ENCODE peak calls at places on chromosomes 5 and 9, in six cellular contexts. Z is kidney, D is GM23338, X is sigmoid colon, C is heart right ventricle, F is uterus. W is an unnamed sample. For H3K4me1, the result is how much of the 10 kb centered on the place peaks cover.

GRCh38 chr5:163571755-163572154 is 66.3 kb downstream of the MAT2B start:
- DNase-seq in Z (no peak), D (no peak), X (no peak), C (no peak), F (no peak), W (no peak)

GRCh38 chr9:119861801-119862200 is 492.6 kb upstream of the BRINP1 start:
- DNase-seq in Z (no peak), D (no peak), X (no peak), C (no peak), F (no peak), W (no peak)

GRCh38 chr5:174581483-174581882 is 142.9 kb upstream of the MSX2 start:
- DNase-seq in Z (no peak), D (peak), X (no peak), C (no peak), F (no peak), W (no peak)

GRCh38 chr9:70073756-70074155 is 30.1 kb downstream of the MAMDC2 start:
- DNase-seq in Z (no peak), D (no peak), X (no peak), C (no peak), F (peak), W (no peak)

GRCh38 chr5:136084698-136085097 is 47.9 kb upstream of the SMAD5 start:
- DNase-seq in Z (no peak), D (no peak), X (peak), C (peak), F (peak), W (no peak)

GRCh38 chr5:126645132-126645531 is 44.4 kb downstream of the PHAX start:
- DNase-seq in Z (no peak), D (no peak), X (no peak), C (no peak), F (no peak), W (no peak)

GRCh38 chr9:21964925-21965385 is 29.2 kb downstream of the CDKN2A start:
- DNase-seq in Z (peak), D (peak), X (peak), C (no peak), F (no peak), W (peak)

GRCh38 chr5:172229904-172230303 is 35.9 kb downstream of the EFCAB9 start:
- DNase-seq in Z (no peak), D (no peak), X (no peak), C (no peak), F (no peak), W (no peak)

GRCh38 chr9:6417186-6417585 is 4.2 kb downstream of the UHRF2 start:
- DNase-seq in Z (no peak), D (no peak), X (no peak), C (no peak), F (no peak), W (no peak)

GRCh38 chr5:96692436-96692835 is 30.3 kb downstream of the CAST start:
- DNase-seq in Z (no peak), D (no peak), X (no peak), C (no peak), F (no peak), W (no peak)

GRCh38 chr5:6576861-6577501 is 55.9 kb downstream of the NSUN2 start:
- DNase-seq in Z (no peak), D (peak), X (no peak), C (no peak), F (no peak), W (peak)

GRCh38 chr9:75200892-75201470 is 112.7 kb downstream of the OSTF1 start:
- DNase-seq in Z (no peak), D (peak), X (no peak), C (no peak), F (no peak), W (no peak)

GRCh38 chr9:130186051-130186450 is 13.8 kb downstream of the NCS1 start:
- DNase-seq in Z (no peak), D (no peak), X (peak), C (no peak), F (peak), W (no peak)

GRCh38 chr9:123327697-123328100 is 28.3 kb upstream of the CRB2 start:
- DNase-seq in Z (no peak), D (peak), X (no peak), C (no peak), F (no peak), W (peak)

GRCh38 chr5:55694152-55694830 is 17.8 kb downstream of the SLC38A9 start:
- DNase-seq in Z (no peak), D (peak), X (no peak), C (no peak), F (no peak), W (no peak)

GRCh38 chr5:179908528-179908927 is 831 bp upstream of the TBC1D9B start:
- DNase-seq in Z (peak), D (peak), X (no peak), C (no peak), F (no peak), W (no peak)

GRCh38 chr5:168374532-168374931 is 83.1 kb downstream of the WWC1 start:
- DNase-seq in Z (no peak), D (no peak), X (no peak), C (no peak), F (no peak), W (no peak)

GRCh38 chr9:120974181-120974580 is 47.6 kb upstream of the TRAF1 start:
- DNase-seq in Z (no peak), D (no peak), X (no peak), C (no peak), F (no peak), W (no peak)

GRCh38 chr5:34914671-34915138 is 599 bp downstream of the RAD1 start:
- DNase-seq in Z (peak), D (peak), X (peak), C (peak), F (peak), W (no peak)

GRCh38 chr5:89994266-89994665 is 415.3 kb downstream of the CETN3 start:
- DNase-seq in Z (no peak), D (no peak), X (no peak), C (no peak), F (no peak), W (no peak)

GRCh38 chr9:34552606-34552981 is 29.8 kb upstream of the ENHO start:
- DNase-seq in Z (peak), D (no peak), X (peak), C (no peak), F (no peak), W (no peak)

GRCh38 chr9:92638621-92639101 is 31.3 kb downstream of the IPPK start:
- DNase-seq in Z (no peak), D (no peak), X (peak), C (no peak), F (peak), W (no peak)

GRCh38 chr5:156675402-156675801 is 174.7 kb upstream of the PPP1R2B start:
- DNase-seq in Z (no peak), D (no peak), X (no peak), C (no peak), F (no peak), W (no peak)

GRCh38 chr5:145479271-145479670 is 355.9 kb downstream of the PRELID2 start:
- DNase-seq in Z (no peak), D (peak), X (no peak), C (no peak), F (no peak), W (no peak)

GRCh38 chr5:38938424-38938823 is 92.6 kb downstream of the OSMR start:
- DNase-seq in Z (no peak), D (no peak), X (no peak), C (no peak), F (no peak), W (no peak)

GRCh38 chr5:68730220-68731010 is 363.4 kb upstream of the SLC30A5 start:
- DNase-seq in Z (no peak), D (no peak), X (no peak), C (no peak), F (peak), W (no peak)

GRCh38 chr5:115551415-115551814 is 6.8 kb upstream of the FEM1C start:
- DNase-seq in Z (no peak), D (no peak), X (no peak), C (no peak), F (no peak), W (no peak)

GRCh38 chr9:81522721-81523551 is 166.4 kb downstream of the TLE1 start:
- DNase-seq in Z (no peak), D (peak), X (no peak), C (no peak), F (no peak), W (no peak)

GRCh38 chr5:180135128-180135955 is 63.8 kb upstream of the RNF130 start:
- DNase-seq in Z (peak), D (no peak), X (peak), C (no peak), F (peak), W (no peak)

GRCh38 chr9:133971121-133971951 is 20.8 kb downstream of the VAV2 start:
- DNase-seq in Z (peak), D (no peak), X (no peak), C (peak), F (no peak), W (no peak)
- H3K4me1 ChIP-seq in Z (under half), D (under half), X (under half), C (under half), F (under half), W (under half)

GRCh38 chr9:133003671-133004090 is 25.2 kb downstream of the GFI1B start:
- DNase-seq in Z (peak), D (peak), X (no peak), C (no peak), F (no peak), W (no peak)

GRCh38 chr9:133003071-133003461 is 24.6 kb downstream of the GFI1B start:
- DNase-seq in Z (peak), D (no peak), X (no peak), C (no peak), F (no peak), W (no peak)

GRCh38 chr9:132998861-132999635 is 20.6 kb downstream of the GFI1B start:
- DNase-seq in Z (peak), D (no peak), X (no peak), C (no peak), F (no peak), W (no peak)

GRCh38 chr9:133002147-133003070 is 23.9 kb downstream of the GFI1B start:
- DNase-seq in Z (peak), D (no peak), X (no peak), C (no peak), F (no peak), W (no peak)

GRCh38 chr9:133000842-133001241 is 22.3 kb downstream of the GFI1B start:
- DNase-seq in Z (no peak), D (peak), X (no peak), C (no peak), F (no peak), W (no peak)
- H3K4me3 ChIP-seq in Z (no peak), D (no peak), X (no peak), C (no peak), F (no peak), W (no peak)

GRCh38 chr9:95029720-95030119 is 287.8 kb downstream of the FANCC start:
- DNase-seq in Z (no peak), D (no peak), X (no peak), C (no peak), F (no peak), W (no peak)

GRCh38 chr9:95029251-95029650 is 288.3 kb downstream of the FANCC start:
- DNase-seq in Z (no peak), D (no peak), X (no peak), C (no peak), F (no peak), W (no peak)

GRCh38 chr9:95030920-95031662 is 286.4 kb downstream of the FANCC start:
- DNase-seq in Z (no peak), D (no peak), X (no peak), C (no peak), F (no peak), W (no peak)

GRCh38 chr9:95028855-95029219 is 288.7 kb downstream of the FANCC start:
- DNase-seq in Z (no peak), D (no peak), X (no peak), C (no peak), F (no peak), W (no peak)

GRCh38 chr9:95030344-95030743 is 287.2 kb downstream of the FANCC start:
- DNase-seq in Z (no peak), D (no peak), X (no peak), C (no peak), F (no peak), W (no peak)
- H3K27ac ChIP-seq in Z (no peak), D (no peak), X (peak), C (peak), F (peak), W (no peak)

DNA sequence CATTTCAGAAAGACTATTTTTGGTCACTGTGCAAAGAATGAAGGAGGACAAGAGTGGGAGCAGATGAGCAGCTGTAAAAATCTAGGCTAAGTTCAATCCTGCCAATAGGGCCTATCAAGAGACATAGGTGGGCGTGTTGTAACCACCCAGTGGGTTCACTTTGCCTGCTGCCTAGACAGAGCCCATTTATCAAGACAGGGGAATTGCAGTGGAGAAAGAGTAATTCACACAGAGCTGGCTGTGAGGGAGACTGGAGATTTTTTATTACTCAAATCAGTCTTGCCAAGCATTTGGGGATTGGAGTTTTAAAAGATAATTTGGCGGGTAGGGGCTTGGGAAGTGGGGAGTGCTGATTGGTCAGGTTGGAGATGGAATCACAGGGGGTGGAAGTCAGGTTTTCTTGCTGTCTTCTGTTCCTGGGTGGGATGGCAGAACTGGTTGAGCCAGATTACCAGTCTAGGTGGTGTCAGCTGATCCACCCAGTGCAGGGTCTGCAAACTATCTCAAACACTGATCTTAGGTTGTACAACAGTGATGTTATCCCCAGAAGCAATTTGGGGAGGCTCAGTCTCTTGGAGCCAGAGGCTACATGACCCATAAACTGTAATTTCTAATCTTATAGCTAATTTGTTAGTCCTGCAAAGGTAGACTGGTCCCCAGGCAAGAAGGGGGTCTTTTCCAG is 5.1 kb upstream of the ZNF366 start:
- DNase-seq in Z (no peak), D (no peak), X (no peak), C (no peak), F (no peak), W (no peak)
- H3K4me1 ChIP-seq in Z (under half), D (under half), X (half or more), C (under half), F (under half), W (under half)

DNA sequence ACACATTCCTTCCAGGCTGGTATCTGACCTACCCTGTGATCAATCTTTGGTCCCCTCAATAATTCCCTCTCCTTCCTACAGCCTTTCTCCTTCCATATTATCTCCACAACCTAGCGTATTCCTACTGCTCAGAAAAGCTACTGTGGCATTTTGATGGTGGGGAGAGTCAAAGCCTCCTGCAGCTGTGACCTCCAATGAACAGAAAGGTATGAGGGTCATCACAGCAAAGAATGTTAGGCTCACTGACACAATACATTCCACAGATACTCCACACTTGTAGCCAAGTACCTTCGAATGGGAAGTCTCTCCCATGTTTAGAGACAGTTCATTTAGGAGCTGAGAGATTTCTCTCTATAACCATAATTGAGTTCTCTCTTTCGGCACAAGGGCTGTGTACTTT is 5.9 kb downstream of the FBN2 start:
- DNase-seq in Z (no peak), D (peak), X (no peak), C (no peak), F (no peak), W (no peak)
- H3K4me3 ChIP-seq in Z (no peak), D (no peak), X (no peak), C (no peak), F (no peak), W (no peak)

DNA sequence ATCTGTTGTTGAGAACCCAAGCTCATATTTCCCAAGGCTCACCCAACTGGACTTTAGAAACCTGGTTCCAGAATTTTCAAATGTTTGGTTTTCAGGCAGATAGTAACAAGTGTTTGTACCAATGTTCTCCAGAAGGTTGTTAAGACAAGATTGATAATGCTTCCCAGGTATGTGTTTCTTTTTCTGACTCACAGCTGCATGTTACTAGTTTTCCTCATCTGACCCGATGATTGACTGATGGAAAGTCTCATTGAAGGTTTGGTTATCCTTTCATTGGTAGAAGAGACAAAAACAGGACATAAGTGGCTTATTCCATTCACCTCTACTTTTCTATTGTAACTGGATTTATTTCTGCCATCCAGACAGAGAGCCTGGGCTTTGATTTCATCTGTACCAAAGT is 10.4 kb downstream of the BASP1 start:
- DNase-seq in Z (no peak), D (no peak), X (no peak), C (no peak), F (no peak), W (no peak)
- H3K27ac ChIP-seq in Z (no peak), D (no peak), X (no peak), C (no peak), F (no peak), W (no peak)

W was measured in lung.